ENCODE peak calls at places on chromosomes 7 and 10, in seven cellular contexts. G is astrocyte of the spinal cord; Q is CD4-positive, alpha-beta T cell; C is uterus; Y is bronchial epithelial cell; F is AG04450; K is GM10248. E is an unnamed sample.
A peak's percentile ranks its signal among the peaks of the same experiment; 100 is the strongest.

GRCh38 chr7:44159824-44160630 is 18.9 kb upstream of the MYL7 start:
- DNase-seq in K (no peak), G (no peak), C (no peak), Y (no peak), Q (no peak), F (no peak), E (no peak)

GRCh38 chr10:49601857-49602256 is 8.3 kb upstream of the SLC18A3 start:
- DNase-seq in G (no peak), F (no peak), Q (no peak), Y (peak; percentile 75), C (no peak), K (no peak), E (no peak)

GRCh38 chr7:94127026-94127425 is 122.9 kb upstream of the BET1 start:
- DNase-seq in G (no peak), Q (no peak), C (no peak), K (no peak), F (no peak), Y (no peak), E (no peak)

GRCh38 chr10:69479737-69480412 is 28.6 kb downstream of the TSPAN15 start:
- DNase-seq in K (no peak), C (no peak), Q (no peak), G (no peak), F (no peak), Y (no peak), E (no peak)

GRCh38 chr10:4344544-4344994 is 481.4 kb upstream of the AKR1E2 start:
- DNase-seq in F (peak; percentile 98), Q (no peak), G (peak; percentile 100), Y (peak; percentile 99), C (peak; percentile 62), K (no peak), E (no peak)

GRCh38 chr10:1372212-1372611 is 316.0 kb downstream of the WDR37 start:
- DNase-seq in K (no peak), Q (no peak), G (no peak), Y (no peak), C (no peak), F (no peak), E (no peak)

GRCh38 chr7:102436123-102436522 is 2.7 kb downstream of the ORAI2 start:
- DNase-seq in K (no peak), G (no peak), C (no peak), F (no peak), Y (no peak), Q (no peak), E (no peak)

GRCh38 chr10:86592413-86592812 is 61.9 kb upstream of the OPN4 start:
- DNase-seq in C (no peak), Q (no peak), K (no peak), F (no peak), G (no peak), Y (peak; percentile 33), E (no peak)

GRCh38 chr10:130045801-130046321 is 64.8 kb downstream of the C10orf143 start:
- DNase-seq in Q (no peak), C (no peak), Y (no peak), G (no peak), F (no peak), K (no peak), E (no peak)

GRCh38 chr7:138603549-138604324 is 97.4 kb downstream of the SVOPL start:
- DNase-seq in F (no peak), Q (no peak), C (no peak), G (no peak), K (no peak), Y (no peak), E (no peak)

GRCh38 chr10:21452203-21452602 is 73.3 kb downstream of the SKIDA1 start:
- DNase-seq in G (no peak), Y (no peak), K (no peak), Q (no peak), F (no peak), C (no peak), E (no peak)

GRCh38 chr7:100875356-100875751 is 451 bp downstream of the SRRT start:
- DNase-seq in K (peak; percentile 59), Y (no peak), F (no peak), C (no peak), G (no peak), Q (no peak), E (no peak)

GRCh38 chr7:100465702-100466311 is 1.7 kb upstream of the SPACDR start:
- DNase-seq in Q (no peak), F (no peak), C (peak; percentile 78), G (peak; percentile 80), K (peak; percentile 47), Y (peak; percentile 32), E (peak; percentile 51)

GRCh38 chr10:77603529-77603927 is 34.1 kb downstream of the KCNMA1 start:
- DNase-seq in G (no peak), Y (no peak), Q (no peak), C (no peak), F (no peak), K (no peak), E (no peak)

GRCh38 chr7:107255602-107256001 is 86.8 kb downstream of the HBP1 start:
- DNase-seq in Q (no peak), C (no peak), K (no peak), Y (no peak), G (no peak), F (no peak), E (no peak)

GRCh38 chr10:87816163-87816841 is 1.7 kb downstream of the ATAD1 start:
- DNase-seq in K (no peak), Q (no peak), G (no peak), C (no peak), F (no peak), Y (no peak), E (no peak)

GRCh38 chr10:14186245-14186644 is 144.5 kb downstream of the FRMD4A start:
- DNase-seq in K (no peak), Q (no peak), G (peak; percentile 20), C (no peak), F (no peak), Y (no peak), E (no peak)

GRCh38 chr10:122062831-122063674 is 74.1 kb downstream of the TACC2 start:
- DNase-seq in Y (peak; percentile 97), G (peak; percentile 81), C (peak; percentile 84), F (peak; percentile 45), K (no peak), Q (no peak), E (peak; percentile 51)

DNA sequence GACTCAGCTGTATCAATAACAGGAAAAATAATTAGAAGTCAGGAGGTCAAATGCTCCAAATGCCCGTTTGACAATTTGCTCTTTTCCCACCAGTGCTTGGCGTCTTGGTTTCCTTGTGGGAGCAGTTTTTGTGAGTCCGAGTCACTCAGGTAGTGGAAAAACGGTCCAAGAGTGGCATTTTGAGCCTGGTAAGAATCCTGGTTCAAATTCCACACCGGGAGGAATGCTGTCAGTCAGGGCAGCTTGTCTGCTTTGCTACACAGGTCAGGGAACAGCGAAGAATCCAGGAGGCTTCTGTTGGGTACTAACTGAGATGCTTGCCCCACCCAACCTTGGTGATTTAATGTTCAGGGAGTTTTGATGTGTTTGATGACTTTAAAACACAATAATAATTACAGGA is 209.5 kb downstream of the HERPUD2 start:
- DNase-seq in G (no peak), K (no peak), F (no peak), C (no peak), Y (no peak), Q (no peak), E (peak; percentile 7)
- TF ChIP-seq CTCF in G (no peak), K (no peak), F (no peak), C (no peak), Y (no peak), Q (no peak), E (no peak)

DNA sequence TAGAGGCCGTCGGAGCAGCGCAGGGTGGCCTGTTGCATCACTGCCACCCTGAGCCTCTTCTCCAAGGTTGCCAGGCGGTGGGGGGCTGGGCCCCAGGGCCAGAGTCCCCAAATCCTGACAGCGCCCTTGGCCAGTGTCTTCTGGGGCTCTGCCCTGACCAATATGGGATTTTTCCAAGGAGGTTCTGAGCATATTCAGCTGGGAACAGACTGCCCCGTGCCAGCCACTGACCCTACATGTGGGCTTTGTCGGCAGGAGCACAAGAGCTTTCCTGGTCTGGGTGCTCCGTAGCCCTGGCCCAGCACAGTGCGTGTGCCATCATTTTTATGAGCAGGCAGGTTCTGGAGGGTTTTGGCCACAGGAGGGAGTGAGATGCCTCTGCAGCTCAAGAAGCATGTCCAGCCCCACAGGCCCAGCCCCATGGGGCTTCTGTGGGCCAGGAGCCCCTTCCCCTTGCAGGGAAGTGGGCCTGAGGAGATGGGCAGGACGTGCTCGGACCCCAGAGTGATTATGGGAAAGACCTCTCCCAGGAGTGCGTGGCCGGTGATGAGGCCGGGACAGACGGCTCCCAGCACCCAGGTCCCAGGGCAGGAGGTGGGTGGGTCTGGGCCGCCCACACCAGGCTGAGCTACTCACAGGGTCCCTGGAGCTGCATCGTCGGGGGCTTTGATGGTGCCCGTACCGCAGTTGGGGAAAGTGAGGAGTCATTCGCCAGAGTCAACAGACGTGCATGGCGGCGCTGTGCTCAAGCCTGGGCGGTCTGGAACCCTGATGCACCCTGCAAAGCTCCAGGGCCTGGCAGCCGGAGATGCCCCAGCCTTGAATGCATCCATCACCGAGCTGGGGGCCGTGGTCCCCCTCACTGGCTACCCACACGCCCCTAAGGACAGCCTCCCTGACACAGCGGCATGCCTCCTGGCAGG is 66.6 kb downstream of the PWWP2B start:
- DNase-seq in Y (no peak), C (peak; percentile 58), K (no peak), F (no peak), Q (no peak), G (no peak), E (peak; percentile 3)
- TF ChIP-seq CTCF in Y (peak; percentile 16), C (peak; percentile 41), K (peak; percentile 21), F (peak; percentile 11), Q (no peak), G (peak; percentile 39), E (no peak)

GRCh38 chr7:150370612-150371071 is 2.0 kb downstream of the REPIN1 start:
- DNase-seq in C (no peak), Q (no peak), K (no peak), G (peak; percentile 62), F (no peak), Y (no peak), E (no peak)
- TF ChIP-seq CTCF in C (no peak), Q (no peak), K (no peak), G (no peak), F (no peak), Y (no peak), E (no peak)

DNA sequence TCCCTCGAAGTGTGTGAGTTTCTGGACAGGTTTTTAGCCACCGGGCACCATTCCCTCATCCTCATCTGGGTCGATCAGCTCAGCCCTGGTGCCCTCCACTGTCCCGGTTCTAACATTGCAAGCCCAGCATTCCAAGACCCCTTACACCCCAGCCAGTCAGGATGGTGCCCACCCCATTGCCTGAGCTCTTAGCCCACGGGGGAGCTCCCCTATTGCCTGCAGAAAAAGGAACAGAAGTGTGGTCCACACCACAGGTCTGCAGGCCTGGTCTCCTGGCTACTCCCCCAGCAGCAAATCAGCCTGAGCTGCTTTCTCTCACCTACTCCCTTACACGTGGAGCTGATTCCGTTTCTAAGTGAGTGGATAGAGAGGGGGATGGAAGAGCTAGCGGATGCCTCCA is 4.8 kb downstream of the CALML5 start:
- DNase-seq in F (no peak), K (no peak), Y (no peak), C (no peak), Q (no peak), G (no peak), E (no peak)
- TF ChIP-seq CTCF in F (no peak), K (no peak), Y (no peak), C (no peak), Q (no peak), G (no peak), E (no peak)

GRCh38 chr10:118107541-118107940 is 60.8 kb upstream of the RAB11FIP2 start:
- DNase-seq in F (no peak), G (no peak), C (no peak), Y (no peak), Q (no peak), K (no peak), E (no peak)
- TF ChIP-seq CTCF in F (no peak), G (no peak), C (no peak), Y (no peak), Q (no peak), K (no peak), E (no peak)

E was measured in nephron progenitor cell.